ENCODE peak calls at places on chromosomes 3 and 15, in four cellular contexts. U is SK-N-SH, T is H1, W is K562. L is an unnamed sample.

GRCh38 chr3:14202874-14203520 is 24.4 kb downstream of the LSM3 start:
- DNase-seq in U (no peak), T (no peak), W (no peak), L (no peak)

GRCh38 chr15:39195988-39196486 is 384.8 kb upstream of the THBS1 start:
- DNase-seq in U (no peak), T (no peak), W (no peak), L (no peak)

GRCh38 chr3:134366221-134366927 is 7.9 kb downstream of the AMOTL2 start:
- DNase-seq in U (no peak), T (no peak), W (no peak), L (no peak)

GRCh38 chr15:94670436-94671034 is 439.2 kb downstream of the MCTP2 start:
- DNase-seq in U (peak; percentile 57), T (no peak), W (peak; percentile 43), L (no peak)

GRCh38 chr15:78111788-78112187 is 19.4 kb downstream of the SH2D7 start:
- DNase-seq in U (no peak), T (no peak), W (no peak), L (no peak)

GRCh38 chr3:169945313-169945712 is 21.3 kb upstream of the SEC62 start:
- DNase-seq in U (no peak), T (no peak), W (peak; percentile 16), L (peak; percentile 85)

GRCh38 chr3:151265866-151266265 is 12.5 kb downstream of the P2RY14 start:
- DNase-seq in U (no peak), T (no peak), W (no peak), L (peak; percentile 69)

GRCh38 chr15:76337047-76337738 is 620 bp downstream of the ISL2 start:
- DNase-seq in U (peak; percentile 67), T (no peak), W (peak; percentile 42), L (no peak)

GRCh38 chr3:124569761-124570160 is 160.5 kb upstream of the UMPS start:
- DNase-seq in U (no peak), T (no peak), W (no peak), L (no peak)

GRCh38 chr15:74175271-74176191 is 2.0 kb downstream of the ISLR start:
- DNase-seq in U (peak; percentile 30), T (no peak), W (no peak), L (no peak)
- TF ChIP-seq NRF1 in U (no peak), T (no peak), W (no peak), L (no peak)

DNA sequence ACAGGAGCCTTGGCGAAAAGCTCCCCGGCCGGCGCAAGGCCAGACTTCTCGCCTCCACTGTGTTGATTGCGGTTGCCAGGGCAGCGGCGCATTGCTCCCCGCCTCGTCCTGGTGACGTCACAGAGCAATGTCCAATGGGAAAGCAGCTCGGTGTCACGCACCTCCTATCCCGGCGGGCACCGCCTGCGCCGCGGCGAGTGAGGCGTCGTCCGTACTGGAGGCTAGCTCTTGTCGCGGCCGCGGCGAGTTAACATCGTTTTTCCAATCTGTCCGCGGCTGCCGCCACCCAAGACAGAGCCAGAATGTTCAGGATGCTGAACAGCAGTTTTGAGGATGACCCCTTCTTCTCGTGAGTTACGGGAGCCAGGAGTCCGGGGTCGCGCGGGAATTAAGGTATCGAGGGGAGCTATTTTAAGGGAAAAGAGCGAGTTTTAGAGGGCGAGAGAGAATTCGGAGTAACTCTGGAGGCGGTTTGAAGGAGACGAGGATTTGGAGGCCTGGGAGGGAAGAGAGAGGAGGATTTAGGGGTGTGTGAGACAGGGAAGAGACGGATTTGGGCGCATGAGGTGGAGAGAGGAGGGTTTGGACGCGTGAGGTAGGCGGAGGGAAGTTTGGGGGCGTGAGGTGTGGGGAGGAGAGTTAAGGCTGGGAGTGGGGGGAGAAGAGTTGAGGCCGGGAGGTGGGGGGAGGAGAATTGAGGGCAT is at the start of gene MLF1:
- DNase-seq in U (peak; percentile 98), T (peak; percentile 98), W (peak; percentile 99), L (peak; percentile 42)
- H3K9ac ChIP-seq in U (peak within 1 kb of the TSS; percentile 82), T (peak within 1 kb of the TSS; percentile 38), W (peak within 1 kb of the TSS; percentile 79), L (no peak within 1 kb of the TSS)

GRCh38 chr3:61687206-61687605 is 125.8 kb downstream of the PTPRG start:
- DNase-seq in U (no peak), T (no peak), W (no peak), L (no peak)
- TF ChIP-seq NRF1 in U (no peak), T (no peak), W (no peak), L (no peak)

DNA sequence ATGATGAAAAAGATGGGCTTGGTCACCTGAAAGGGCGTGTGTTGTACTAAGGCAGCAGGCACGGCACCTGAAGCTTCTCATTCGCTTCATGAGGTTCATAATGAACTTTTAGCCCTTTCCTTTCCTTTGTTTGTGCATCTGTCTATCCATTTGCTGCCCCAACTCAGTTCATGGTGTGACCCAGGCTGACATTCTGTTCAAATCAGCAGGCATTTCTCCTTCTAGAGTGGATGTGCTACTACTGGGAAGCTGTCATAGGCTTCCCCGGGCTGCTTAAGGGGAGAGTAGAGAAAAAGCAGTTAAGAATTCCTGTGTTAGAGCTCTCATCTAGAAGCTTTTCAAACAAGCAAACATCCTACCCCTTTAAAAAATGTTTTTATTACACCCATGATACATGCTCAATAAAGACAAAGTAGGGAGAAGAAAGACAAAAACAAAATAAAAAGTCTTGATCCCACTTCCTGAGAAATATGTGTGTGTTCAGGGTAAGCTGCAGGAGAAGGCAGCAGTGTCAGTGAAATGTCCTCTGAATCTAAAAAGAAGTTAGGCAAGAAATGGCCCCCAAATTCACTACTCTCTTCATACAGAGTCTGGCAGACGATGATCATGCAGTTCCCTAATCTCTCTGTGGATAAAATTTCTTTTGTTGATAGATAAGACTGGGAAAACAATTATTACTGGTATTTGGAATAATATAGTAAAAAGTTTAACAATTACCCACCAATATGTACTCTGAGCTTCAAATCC is 136.9 kb upstream of the PFN2 start:
- DNase-seq in U (no peak), T (no peak), W (no peak), L (no peak)
- H3K9ac ChIP-seq in U (peak overlapping the region; percentile 11), T (no peak overlapping the region), W (no peak overlapping the region), L (no peak overlapping the region)